ENCODE peak calls at places on chromosomes 4 and X, in nine cellular contexts. U is fibroblast of pulmonary artery, O is kidney epithelial cell, D is tibial artery, W is activated gamma-delta T cell treated with Interleukin-2 at 50 U/mL for 16 hours, A is psoas muscle, N is HS-27A, Y is ureter, G is NCI-H1092 treated with DMSO at 0.1 percent for 48 hours. L is an unnamed sample.

GRCh38 chr4:114563536-114564315 is 34.9 kb upstream of the UGT8 start:
- DNase-seq in A (no peak), W (no peak), Y (no peak), D (no peak), O (peak), U (peak), G (no peak), N (no peak), L (no peak)

GRCh38 chr4:154049457-154050181 is 260.7 kb upstream of the SFRP2 start:
- DNase-seq in Y (no peak), A (no peak), N (no peak), O (no peak), W (no peak), G (no peak), D (no peak), U (peak), L (peak)

GRCh38 chrX:30141966-30142365 is 73.4 kb upstream of the MAGEB2 start:
- DNase-seq in Y (no peak), G (peak), N (peak), D (no peak), A (no peak), O (no peak), W (no peak), U (peak), L (peak)

GRCh38 chr4:101306764-101307615 is 40.3 kb downstream of the PPP3CA start:
- DNase-seq in A (no peak), Y (no peak), U (no peak), W (no peak), G (no peak), O (no peak), D (no peak), N (no peak), L (no peak)

GRCh38 chr4:148692242-148692641 is 250.0 kb upstream of the NR3C2 start:
- DNase-seq in D (no peak), Y (no peak), A (no peak), N (no peak), U (no peak), W (no peak), O (no peak), G (no peak), L (no peak)

GRCh38 chrX:9048801-9049200 is 14.9 kb upstream of the FAM9B start:
- DNase-seq in A (no peak), G (no peak), O (no peak), N (no peak), U (no peak), D (no peak), Y (no peak), W (no peak), L (no peak)

GRCh38 chr4:158799856-158800255 is 31.0 kb downstream of the FNIP2 start:
- DNase-seq in G (no peak), D (no peak), O (no peak), W (no peak), N (no peak), Y (no peak), U (no peak), A (no peak), L (no peak)

GRCh38 chr4:94403735-94404134 is 48.0 kb upstream of the PDLIM5 start:
- DNase-seq in D (no peak), Y (no peak), W (no peak), A (no peak), O (no peak), N (no peak), U (no peak), G (no peak), L (no peak)

GRCh38 chrX:85992811-85993229 is 54.5 kb downstream of the CHM start:
- DNase-seq in Y (no peak), W (no peak), O (no peak), G (no peak), N (no peak), U (peak), D (no peak), A (no peak), L (no peak)

GRCh38 chr4:20474119-20474518 is 222.4 kb downstream of the SLIT2 start:
- DNase-seq in O (no peak), Y (no peak), D (no peak), W (no peak), N (no peak), A (no peak), U (peak), G (no peak), L (no peak)

GRCh38 chrX:28639502-28639901 is 52.3 kb downstream of the IL1RAPL1 start:
- DNase-seq in D (no peak), U (peak), W (no peak), G (no peak), Y (no peak), A (no peak), O (peak), N (no peak), L (no peak)

GRCh38 chr4:7192252-7193039 is at the start of gene SORCS2:
- DNase-seq in A (peak), D (peak), N (no peak), O (no peak), G (peak), Y (peak), U (peak), W (no peak), L (peak)

GRCh38 chrX:65744965-65745364 is 77.5 kb downstream of the MSN start:
- DNase-seq in N (no peak), O (no peak), A (no peak), U (peak), W (no peak), Y (no peak), G (no peak), D (no peak), L (no peak)

GRCh38 chrX:49058794-49059193 is at the start of gene CCDC120:
- DNase-seq in Y (no peak), W (no peak), D (no peak), O (no peak), A (no peak), U (no peak), N (no peak), G (no peak), L (no peak)

GRCh38 chr4:4752576-4753401 is 106.7 kb upstream of the MSX1 start:
- DNase-seq in N (no peak), O (no peak), A (no peak), U (no peak), G (no peak), D (no peak), Y (no peak), W (no peak), L (no peak)

GRCh38 chr4:15400911-15401671 is 26.7 kb upstream of the C1QTNF7 start:
- DNase-seq in Y (peak), G (no peak), W (peak), N (peak), U (peak), O (no peak), A (peak), D (peak), L (no peak)

GRCh38 chr4:1991596-1992434 is 17.0 kb downstream of the NELFA start:
- DNase-seq in G (no peak), Y (no peak), W (no peak), A (no peak), D (no peak), N (no peak), O (no peak), U (no peak), L (peak)

GRCh38 chr4:33715996-33716395 is 2528.3 kb downstream of the ARAP2 start:
- DNase-seq in G (no peak), O (peak), Y (no peak), D (no peak), W (no peak), N (peak), A (no peak), U (peak), L (no peak)

GRCh38 chr4:168612435-168613139 is 115.7 kb downstream of the PALLD start:
- DNase-seq in Y (no peak), N (no peak), A (no peak), U (peak), O (no peak), D (no peak), W (no peak), G (no peak), L (no peak)

GRCh38 chr4:22220965-22221364 is 272.4 kb upstream of the KCNIP4 start:
- DNase-seq in G (no peak), O (no peak), A (no peak), W (no peak), Y (no peak), D (no peak), N (no peak), U (peak), L (no peak)

GRCh38 chr4:174120446-174121142 is 162.9 kb downstream of the FBXO8 start:
- DNase-seq in N (peak), A (peak), G (peak), Y (peak), W (no peak), O (peak), U (peak), D (peak), L (peak)

GRCh38 chr4:105399535-105400161 is 74.2 kb downstream of the PPA2 start:
- DNase-seq in D (no peak), N (peak), Y (no peak), A (no peak), G (no peak), W (no peak), O (peak), U (peak), L (no peak)

GRCh38 chrX:23333842-23334535 is 660 bp upstream of the PTCHD1 start:
- DNase-seq in A (no peak), N (no peak), D (peak), G (peak), Y (peak), O (no peak), W (no peak), U (no peak), L (peak)

GRCh38 chr4:87975466-87975865 is at the start of gene SPP1:
- DNase-seq in W (no peak), O (peak), D (no peak), G (no peak), N (no peak), U (peak), Y (no peak), A (no peak), L (no peak)

GRCh38 chr4:128512161-128512560 is 224.5 kb upstream of the PGRMC2 start:
- DNase-seq in A (no peak), U (no peak), G (no peak), D (no peak), O (no peak), Y (no peak), N (no peak), W (no peak), L (no peak)

GRCh38 chr4:47239649-47240048 is 208.3 kb downstream of the GABRB1 start:
- DNase-seq in A (no peak), O (no peak), U (no peak), W (no peak), Y (no peak), N (no peak), D (no peak), G (no peak), L (peak)

GRCh38 chr4:61493470-61493869 is 293.3 kb downstream of the ADGRL3 start:
- DNase-seq in N (no peak), A (no peak), Y (no peak), U (no peak), G (no peak), O (no peak), D (no peak), W (no peak), L (no peak)

L was measured in D341Med.